ENCODE peak calls at places on chromosomes 3 and 15, in seven cellular contexts. M is endothelial cell; Y is osteocyte; L is non-pigmented ciliary epithelial cell; K is Kasumi-1; J is stimulated activated CD4-positive, alpha-beta T cell treated with anti-CD3 and anti-CD28 coated beads, Interleukin-12 subunit alpha, Interleukin-12 subunit beta, amount 100 ng/mL, for 48 hours; N is tibial nerve. X is an unnamed sample.

GRCh38 chr3:32819581-32820348 is 2.0 kb downstream of the TRIM71 start:
- DNase-seq in L (no peak), J (no peak), Y (no peak), K (no peak), M (peak), N (no peak), X (peak)

GRCh38 chr3:189393598-189393997 is 221.8 kb downstream of the TPRG1 start:
- DNase-seq in Y (no peak), M (no peak), J (no peak), K (no peak), N (no peak), L (no peak), X (no peak)

GRCh38 chr3:47016934-47017435 is 37.5 kb downstream of the NBEAL2 start:
- DNase-seq in K (peak), L (peak), N (no peak), M (no peak), Y (no peak), J (peak), X (no peak)

GRCh38 chr15:35289029-35289617 is 204.0 kb upstream of the NANOGP8 start:
- DNase-seq in K (peak), Y (no peak), J (peak), N (no peak), L (no peak), M (peak), X (peak)

GRCh38 chr3:126501054-126501453 is 16.5 kb downstream of the UROC1 start:
- DNase-seq in Y (no peak), J (no peak), N (no peak), K (no peak), M (no peak), L (no peak), X (no peak)

GRCh38 chr3:17398959-17399551 is 343.4 kb downstream of the TBC1D5 start:
- DNase-seq in M (no peak), Y (no peak), N (no peak), L (no peak), J (no peak), K (no peak), X (no peak)

GRCh38 chr15:73753250-73754130 is at the start of gene INSYN1:
- DNase-seq in J (no peak), L (no peak), Y (no peak), M (peak), N (peak), K (no peak), X (peak)

GRCh38 chr3:139312959-139313358 is 30.9 kb upstream of the MRPS22 start:
- DNase-seq in N (no peak), Y (no peak), J (no peak), L (peak), K (no peak), M (no peak), X (no peak)

GRCh38 chr3:105829229-105829628 is 39.6 kb downstream of the CBLB start:
- DNase-seq in M (no peak), N (no peak), Y (no peak), J (no peak), L (no peak), K (no peak), X (no peak)

GRCh38 chr3:139343895-139344856 is at the start of gene MRPS22:
- DNase-seq in L (peak), M (peak), K (peak), Y (peak), N (peak), J (peak), X (peak)

GRCh38 chr3:40615916-40616315 is 91.2 kb downstream of the ZNF621 start:
- DNase-seq in K (no peak), Y (no peak), L (no peak), N (no peak), J (no peak), M (no peak), X (no peak)

GRCh38 chr3:169666501-169667379 is 3.2 kb upstream of the MECOM start:
- DNase-seq in M (peak), L (no peak), Y (no peak), J (no peak), K (no peak), N (no peak), X (peak)

GRCh38 chr3:64685331-64685799 is 2.4 kb downstream of the ADAMTS9 start:
- DNase-seq in K (no peak), J (no peak), M (no peak), Y (no peak), L (no peak), N (no peak), X (no peak)

GRCh38 chr3:66297917-66298316 is 77.1 kb downstream of the SLC25A26 start:
- DNase-seq in J (no peak), L (peak), N (no peak), M (no peak), K (no peak), Y (no peak), X (no peak)

GRCh38 chr3:159499031-159499793 is 489.4 kb upstream of the IL12A start:
- DNase-seq in M (no peak), J (no peak), N (no peak), K (no peak), Y (no peak), L (peak), X (no peak)

GRCh38 chr15:28106294-28107110 is 7.4 kb upstream of the OCA2 start:
- DNase-seq in K (no peak), J (no peak), Y (no peak), L (no peak), M (peak), N (no peak), X (peak)

GRCh38 chr3:69500604-69501003 is 114.7 kb upstream of the FRMD4B start:
- DNase-seq in M (no peak), J (no peak), K (peak), N (no peak), L (no peak), Y (no peak), X (no peak)

GRCh38 chr15:77002436-77002835 is 7.5 kb downstream of the PSTPIP1 start:
- DNase-seq in Y (no peak), M (no peak), K (no peak), N (no peak), L (no peak), J (no peak), X (no peak)

GRCh38 chr3:17874630-17875029 is 132.2 kb upstream of the TBC1D5 start:
- DNase-seq in J (no peak), L (no peak), K (no peak), Y (no peak), N (no peak), M (no peak), X (no peak)